ENCODE peak calls at places on chromosomes 5 and 9, in four cellular contexts. Y is astrocyte of the spinal cord, P is pancreas, Z is AG10803. N is an unnamed sample.

GRCh38 chr9:16243798-16244197 is 626.7 kb downstream of the BNC2 start:
- DNase-seq in Y (no peak), P (no peak), Z (no peak), N (no peak)

GRCh38 chr9:135299651-135300345 is 179.8 kb upstream of the PPP1R26 start:
- DNase-seq in Y (no peak), P (peak; percentile 54), Z (no peak), N (no peak)

GRCh38 chr5:60788863-60789513 is 55.1 kb downstream of the ELOVL7 start:
- DNase-seq in Y (no peak), P (no peak), Z (no peak), N (no peak)

GRCh38 chr9:116979461-116979860 is 292.4 kb downstream of the TRIM32 start:
- DNase-seq in Y (no peak), P (no peak), Z (no peak), N (no peak)

GRCh38 chr5:139186293-139186692 is 11.9 kb downstream of the SIL1 start:
- DNase-seq in Y (no peak), P (no peak), Z (no peak), N (no peak)

GRCh38 chr5:168047669-168048111 is 243.8 kb upstream of the WWC1 start:
- DNase-seq in Y (peak; percentile 31), P (peak; percentile 65), Z (no peak), N (no peak)

GRCh38 chr5:99088309-99088708 is 159.5 kb upstream of the CHD1 start:
- DNase-seq in Y (peak; percentile 14), P (no peak), Z (no peak), N (no peak)

GRCh38 chr5:114363837-114364236 is 2.0 kb downstream of the KCNN2 start:
- DNase-seq in Y (no peak), P (no peak), Z (no peak), N (no peak)

GRCh38 chr9:131799177-131799823 is 59.4 kb upstream of the RAPGEF1 start:
- DNase-seq in Y (peak; percentile 16), P (peak; percentile 79), Z (peak; percentile 16), N (no peak)

GRCh38 chr5:107272954-107273353 is 397.8 kb downstream of the EFNA5 start:
- DNase-seq in Y (no peak), P (no peak), Z (no peak), N (no peak)

GRCh38 chr5:914174-914573 is 21.5 kb downstream of the TRIP13 start:
- DNase-seq in Y (no peak), P (no peak), Z (no peak), N (no peak)

GRCh38 chr5:90803376-90803775 is 244.8 kb downstream of the ADGRV1 start:
- DNase-seq in Y (no peak), P (no peak), Z (no peak), N (no peak)

GRCh38 chr9:131179561-131180219 is 54.3 kb downstream of the NUP214 start:
- DNase-seq in Y (peak; percentile 82), P (no peak), Z (peak; percentile 97), N (no peak)

GRCh38 chr5:143008809-143009521 is 238.8 kb downstream of the ARHGAP26 start:
- DNase-seq in Y (peak; percentile 95), P (no peak), Z (peak; percentile 93), N (no peak)

GRCh38 chr9:95047452-95048224 is 269.9 kb downstream of the FANCC start:
- DNase-seq in Y (no peak), P (no peak), Z (no peak), N (no peak)

GRCh38 chr5:80653497-80653896 is 955 bp upstream of the MSH3 start:
- DNase-seq in Y (no peak), P (no peak), Z (no peak), N (no peak)

GRCh38 chr5:80656425-80656824 is 1.6 kb upstream of the DHFR start:
- DNase-seq in Y (no peak), P (no peak), Z (peak; percentile 29), N (no peak)

GRCh38 chr5:80654054-80654390 is 430 bp upstream of the MSH3 start:
- DNase-seq in Y (no peak), P (no peak), Z (no peak), N (no peak)

GRCh38 chr5:80655231-80655784 is 525 bp upstream of the DHFR start:
- DNase-seq in Y (no peak), P (no peak), Z (no peak), N (no peak)

GRCh38 chr5:80654391-80655230 is at the start of the genes DHFR and MSH3:
- DNase-seq in Y (peak; percentile 90), P (peak; percentile 92), Z (peak; percentile 87), N (no peak)
- TF ChIP-seq CTCF in Y (no peak), P (no peak), Z (no peak), N (peak; percentile 25)

DNA sequence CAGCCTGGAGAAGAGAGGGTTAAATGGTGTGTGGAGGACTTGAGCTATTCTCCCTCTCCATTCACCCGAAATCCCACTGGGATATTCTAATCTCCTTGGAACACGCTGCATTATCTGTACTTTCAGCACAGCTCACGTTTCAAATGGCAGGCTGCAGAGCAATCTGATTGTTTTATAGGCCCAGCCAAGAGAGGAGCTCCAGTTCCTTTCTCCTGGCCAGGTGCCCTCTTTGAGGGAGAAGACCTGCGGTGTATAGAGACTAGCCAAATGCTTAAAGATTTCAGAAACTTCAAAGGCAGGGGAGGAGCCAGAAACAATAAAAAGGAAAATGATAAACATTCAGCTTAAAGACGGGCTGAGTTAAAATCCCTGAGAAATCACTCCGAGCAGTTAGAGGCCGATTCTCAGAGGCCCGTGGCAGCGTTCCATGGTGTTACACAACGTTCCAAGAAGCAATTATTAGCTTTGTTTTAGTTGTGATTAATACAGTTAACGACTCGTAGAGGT is 564.0 kb upstream of the KLF4 start:
- DNase-seq in Y (peak; percentile 94), P (peak; percentile 77), Z (peak; percentile 76), N (no peak)
- H3K4me3 ChIP-seq in Y (no peak overlapping the region), P (no peak overlapping the region), Z (no peak overlapping the region), N (no peak overlapping the region)

GRCh38 chr9:90552317-90552716 is 90.3 kb downstream of the DIRAS2 start:
- DNase-seq in Y (no peak), P (no peak), Z (no peak), N (no peak)

GRCh38 chr9:90546200-90546599 is 96.4 kb downstream of the DIRAS2 start:
- DNase-seq in Y (peak; percentile 94), P (no peak), Z (peak; percentile 78), N (no peak)

GRCh38 chr9:90544488-90544887 is 98.1 kb downstream of the DIRAS2 start:
- DNase-seq in Y (no peak), P (no peak), Z (no peak), N (no peak)

DNA sequence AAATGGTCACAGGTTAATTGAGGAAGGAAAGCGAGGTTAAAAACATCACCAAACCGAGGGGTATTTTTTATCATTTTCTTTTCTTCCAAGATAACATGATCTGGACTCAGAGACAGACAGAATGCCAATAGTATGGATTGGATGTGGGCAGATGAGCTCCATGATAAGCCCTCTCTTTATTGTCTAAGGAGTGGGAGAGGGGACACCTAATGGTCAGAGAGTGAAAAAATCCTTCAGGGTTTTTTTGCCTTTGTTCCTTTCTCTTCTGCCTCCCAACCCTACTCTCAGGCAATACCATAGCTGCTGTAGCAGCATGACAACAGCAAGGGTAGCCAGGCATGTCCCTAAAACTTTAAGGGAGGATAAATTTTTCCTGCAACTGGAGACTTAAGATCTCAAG is 94.7 kb downstream of the DIRAS2 start:
- DNase-seq in Y (no peak), P (no peak), Z (peak; percentile 1), N (no peak)
- TF ChIP-seq CTCF in Y (peak; percentile 13), P (no peak), Z (peak; percentile 38), N (no peak)

GRCh38 chr9:35791321-35791921 is at the start of gene NPR2:
- DNase-seq in Y (no peak), P (no peak), Z (peak; percentile 39), N (no peak)
- H3K4me3 ChIP-seq in Y (peak within 1 kb of the TSS; percentile 53), P (no peak within 1 kb of the TSS), Z (peak within 1 kb of the TSS; percentile 74), N (peak within 1 kb of the TSS; percentile 63)

GRCh38 chr9:93996367-93996766 is 41.2 kb upstream of the BARX1 start:
- DNase-seq in Y (no peak), P (no peak), Z (no peak), N (no peak)

GRCh38 chr9:93992830-93993229 is 37.7 kb upstream of the BARX1 start:
- DNase-seq in Y (no peak), P (no peak), Z (no peak), N (no peak)

GRCh38 chr9:94002316-94003140 is 47.4 kb upstream of the BARX1 start:
- DNase-seq in Y (peak; percentile 57), P (no peak), Z (peak; percentile 36), N (no peak)

GRCh38 chr9:93994132-93994531 is 39.0 kb upstream of the BARX1 start:
- DNase-seq in Y (no peak), P (no peak), Z (no peak), N (no peak)

DNA sequence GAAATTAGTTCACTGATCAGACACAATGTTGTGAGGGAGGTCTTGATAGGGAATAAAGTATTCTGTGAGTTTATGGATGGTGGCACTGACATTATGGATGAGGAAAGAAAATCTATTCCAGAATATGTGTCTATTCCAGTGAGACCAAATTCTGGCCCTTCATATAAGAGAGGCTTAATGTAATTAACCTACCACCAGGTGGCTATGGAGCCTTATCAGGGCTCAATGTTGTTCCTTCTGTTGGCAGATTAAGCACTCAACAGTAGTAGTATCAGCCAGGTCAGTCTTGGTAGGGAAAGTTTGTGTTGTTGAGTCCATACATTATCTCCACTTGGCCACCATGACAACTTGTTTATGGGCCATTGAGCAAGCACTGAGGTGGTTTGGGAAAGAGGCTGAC is 41.7 kb upstream of the BARX1 start:
- DNase-seq in Y (no peak), P (no peak), Z (no peak), N (no peak)
- TF ChIP-seq CTCF in Y (no peak), P (no peak), Z (no peak), N (no peak)

GRCh38 chr5:91864902-91865420 is 481.8 kb upstream of the ARRDC3 start:
- DNase-seq in Y (no peak), P (no peak), Z (no peak), N (no peak)

GRCh38 chr5:91867799-91868198 is 484.7 kb upstream of the ARRDC3 start:
- DNase-seq in Y (no peak), P (no peak), Z (no peak), N (no peak)

DNA sequence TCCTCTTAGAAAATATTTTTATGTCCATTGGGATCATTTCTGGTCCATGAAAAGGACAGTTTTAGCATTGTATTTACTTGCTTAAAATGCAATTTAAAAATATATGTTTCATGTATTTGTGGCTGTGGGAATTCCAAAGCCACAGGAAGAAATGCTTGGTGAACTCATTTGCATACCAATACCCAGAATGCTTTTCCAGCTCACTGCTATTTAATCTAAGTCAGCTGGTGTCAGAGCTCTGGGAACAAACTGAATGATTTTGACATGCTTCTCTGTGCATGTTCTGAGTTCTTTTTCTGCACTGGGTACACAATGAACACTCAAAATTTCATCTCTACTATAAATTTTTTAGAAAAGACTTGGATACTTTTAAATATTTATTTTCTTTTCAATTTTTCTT is 482.8 kb upstream of the ARRDC3 start:
- DNase-seq in Y (no peak), P (no peak), Z (peak; percentile 2), N (no peak)
- H3K4me3 ChIP-seq in Y (no peak overlapping the region), P (no peak overlapping the region), Z (no peak overlapping the region), N (no peak overlapping the region)

GRCh38 chr9:106284300-106284699 is 578.7 kb upstream of the ZNF462 start:
- DNase-seq in Y (no peak), P (no peak), Z (no peak), N (no peak)
- TF ChIP-seq CTCF in Y (peak; percentile 31), P (no peak), Z (peak; percentile 28), N (no peak)

N was measured in vagina.